ENCODE peak calls at places on chromosomes 2 and 18, in nine cellular contexts. One of them, this sample, is unnamed.

GRCh38 chr18:40962784-40963183 is 992.2 kb upstream of the PIK3C3 start:
- DNase-seq in nephron progenitor cell: no peak
- DNase-seq in endothelial cell of umbilical vein: peak; percentile 44
- DNase-seq in bronchial epithelial cell: peak; percentile 80
- DNase-seq in WTC11: no peak
- DNase-seq in fibroblast of mammary gland: peak; percentile 10
- DNase-seq in pancreas: no peak
- DNase-seq in mesothelial cell of epicardium: no peak
- DNase-seq in fibroblast of lung: peak; percentile 34
- DNase-seq in this sample: peak; percentile 12

GRCh38 chr2:145119225-145119624 is 599.3 kb upstream of the ZEB2 start:
- DNase-seq in nephron progenitor cell: no peak
- DNase-seq in endothelial cell of umbilical vein: no peak
- DNase-seq in bronchial epithelial cell: no peak
- DNase-seq in WTC11: no peak
- DNase-seq in fibroblast of mammary gland: no peak
- DNase-seq in pancreas: no peak
- DNase-seq in mesothelial cell of epicardium: no peak
- DNase-seq in fibroblast of lung: no peak
- DNase-seq in this sample: no peak

GRCh38 chr2:175154670-175155082 is 13.3 kb downstream of the ATF2 start:
- DNase-seq in nephron progenitor cell: no peak
- DNase-seq in endothelial cell of umbilical vein: no peak
- DNase-seq in bronchial epithelial cell: peak; percentile 93
- DNase-seq in WTC11: no peak
- DNase-seq in fibroblast of mammary gland: peak; percentile 75
- DNase-seq in pancreas: no peak
- DNase-seq in mesothelial cell of epicardium: no peak
- DNase-seq in fibroblast of lung: peak; percentile 89
- DNase-seq in this sample: peak; percentile 74

GRCh38 chr18:58334061-58334460 is 290.0 kb downstream of the NEDD4L start:
- DNase-seq in nephron progenitor cell: no peak
- DNase-seq in endothelial cell of umbilical vein: no peak
- DNase-seq in bronchial epithelial cell: no peak
- DNase-seq in WTC11: no peak
- DNase-seq in fibroblast of mammary gland: no peak
- DNase-seq in pancreas: no peak
- DNase-seq in mesothelial cell of epicardium: no peak
- DNase-seq in fibroblast of lung: no peak
- DNase-seq in this sample: no peak

GRCh38 chr2:217223222-217223930 is 363.5 kb upstream of the TNP1 start:
- DNase-seq in nephron progenitor cell: no peak
- DNase-seq in endothelial cell of umbilical vein: peak; percentile 90
- DNase-seq in bronchial epithelial cell: peak; percentile 98
- DNase-seq in WTC11: no peak
- DNase-seq in fibroblast of mammary gland: peak; percentile 94
- DNase-seq in pancreas: no peak
- DNase-seq in mesothelial cell of epicardium: no peak
- DNase-seq in fibroblast of lung: peak; percentile 98
- DNase-seq in this sample: peak; percentile 87

GRCh38 chr2:64204006-64204632 is 59.9 kb upstream of the PELI1 start:
- DNase-seq in nephron progenitor cell: no peak
- DNase-seq in endothelial cell of umbilical vein: peak; percentile 62
- DNase-seq in bronchial epithelial cell: peak; percentile 78
- DNase-seq in WTC11: no peak
- DNase-seq in fibroblast of mammary gland: peak; percentile 42
- DNase-seq in pancreas: no peak
- DNase-seq in mesothelial cell of epicardium: peak; percentile 42
- DNase-seq in fibroblast of lung: peak; percentile 29
- DNase-seq in this sample: peak; percentile 85

GRCh38 chr2:156619021-156619539 is 182.9 kb downstream of the GPD2 start:
- DNase-seq in nephron progenitor cell: no peak
- DNase-seq in endothelial cell of umbilical vein: no peak
- DNase-seq in bronchial epithelial cell: no peak
- DNase-seq in WTC11: no peak
- DNase-seq in fibroblast of mammary gland: no peak
- DNase-seq in pancreas: no peak
- DNase-seq in mesothelial cell of epicardium: no peak
- DNase-seq in fibroblast of lung: no peak
- DNase-seq in this sample: no peak

GRCh38 chr18:79952996-79953559 is 1.6 kb upstream of the SLC66A2 start:
- DNase-seq in nephron progenitor cell: no peak
- DNase-seq in endothelial cell of umbilical vein: no peak
- DNase-seq in bronchial epithelial cell: no peak
- DNase-seq in WTC11: peak; percentile 44
- DNase-seq in fibroblast of mammary gland: no peak
- DNase-seq in pancreas: no peak
- DNase-seq in mesothelial cell of epicardium: no peak
- DNase-seq in fibroblast of lung: no peak
- DNase-seq in this sample: no peak

GRCh38 chr18:67010916-67011315 is 407.0 kb upstream of the CDH19 start:
- DNase-seq in nephron progenitor cell: no peak
- DNase-seq in endothelial cell of umbilical vein: peak; percentile 44
- DNase-seq in bronchial epithelial cell: peak; percentile 92
- DNase-seq in WTC11: no peak
- DNase-seq in fibroblast of mammary gland: peak; percentile 9
- DNase-seq in pancreas: no peak
- DNase-seq in mesothelial cell of epicardium: no peak
- DNase-seq in fibroblast of lung: peak; percentile 63
- DNase-seq in this sample: peak; percentile 53

GRCh38 chr18:27378396-27379094 is 193.4 kb upstream of the CHST9 start:
- DNase-seq in nephron progenitor cell: peak; percentile 7
- DNase-seq in endothelial cell of umbilical vein: peak; percentile 3
- DNase-seq in bronchial epithelial cell: peak; percentile 97
- DNase-seq in WTC11: no peak
- DNase-seq in fibroblast of mammary gland: peak; percentile 61
- DNase-seq in pancreas: no peak
- DNase-seq in mesothelial cell of epicardium: no peak
- DNase-seq in fibroblast of lung: peak; percentile 92
- DNase-seq in this sample: no peak

GRCh38 chr2:119307419-119308140 is 59.1 kb downstream of the C2orf76 start:
- DNase-seq in nephron progenitor cell: no peak
- DNase-seq in endothelial cell of umbilical vein: peak; percentile 24
- DNase-seq in bronchial epithelial cell: no peak
- DNase-seq in WTC11: no peak
- DNase-seq in fibroblast of mammary gland: no peak
- DNase-seq in pancreas: no peak
- DNase-seq in mesothelial cell of epicardium: no peak
- DNase-seq in fibroblast of lung: no peak
- DNase-seq in this sample: no peak

GRCh38 chr2:53407363-53408080 is 360.1 kb upstream of the CHAC2 start:
- DNase-seq in nephron progenitor cell: no peak
- DNase-seq in endothelial cell of umbilical vein: no peak
- DNase-seq in bronchial epithelial cell: peak; percentile 85
- DNase-seq in WTC11: no peak
- DNase-seq in fibroblast of mammary gland: peak; percentile 28
- DNase-seq in pancreas: no peak
- DNase-seq in mesothelial cell of epicardium: no peak
- DNase-seq in fibroblast of lung: peak; percentile 46
- DNase-seq in this sample: no peak

GRCh38 chr2:170815746-170816498 is 765 bp upstream of the GAD1 start:
- DNase-seq in nephron progenitor cell: peak; percentile 89
- DNase-seq in endothelial cell of umbilical vein: peak; percentile 31
- DNase-seq in bronchial epithelial cell: peak; percentile 33
- DNase-seq in WTC11: peak; percentile 90
- DNase-seq in fibroblast of mammary gland: peak; percentile 45
- DNase-seq in pancreas: peak; percentile 84
- DNase-seq in mesothelial cell of epicardium: peak; percentile 89
- DNase-seq in fibroblast of lung: peak; percentile 35
- DNase-seq in this sample: peak; percentile 55

GRCh38 chr2:55493220-55493619 is 26.3 kb upstream of the CFAP36 start:
- DNase-seq in nephron progenitor cell: no peak
- DNase-seq in endothelial cell of umbilical vein: no peak
- DNase-seq in bronchial epithelial cell: peak; percentile 79
- DNase-seq in WTC11: no peak
- DNase-seq in fibroblast of mammary gland: peak; percentile 29
- DNase-seq in pancreas: no peak
- DNase-seq in mesothelial cell of epicardium: no peak
- DNase-seq in fibroblast of lung: no peak
- DNase-seq in this sample: peak; percentile 21

GRCh38 chr18:76490701-76491171 is 4.3 kb downstream of the ZNF516 start:
- DNase-seq in nephron progenitor cell: no peak
- DNase-seq in endothelial cell of umbilical vein: peak; percentile 24
- DNase-seq in bronchial epithelial cell: peak; percentile 41
- DNase-seq in WTC11: peak; percentile 50
- DNase-seq in fibroblast of mammary gland: peak; percentile 38
- DNase-seq in pancreas: peak; percentile 81
- DNase-seq in mesothelial cell of epicardium: peak; percentile 64
- DNase-seq in fibroblast of lung: peak; percentile 30
- DNase-seq in this sample: no peak

GRCh38 chr2:224869601-224870000 is 153.4 kb upstream of the CCDC195 start:
- DNase-seq in nephron progenitor cell: no peak
- DNase-seq in endothelial cell of umbilical vein: no peak
- DNase-seq in bronchial epithelial cell: peak; percentile 70
- DNase-seq in WTC11: no peak
- DNase-seq in fibroblast of mammary gland: peak; percentile 96
- DNase-seq in pancreas: no peak
- DNase-seq in mesothelial cell of epicardium: no peak
- DNase-seq in fibroblast of lung: peak; percentile 92
- DNase-seq in this sample: peak; percentile 94

GRCh38 chr2:187876554-187876953 is 322.3 kb upstream of the TFPI start:
- DNase-seq in nephron progenitor cell: no peak
- DNase-seq in endothelial cell of umbilical vein: peak; percentile 40
- DNase-seq in bronchial epithelial cell: no peak
- DNase-seq in WTC11: no peak
- DNase-seq in fibroblast of mammary gland: no peak
- DNase-seq in pancreas: no peak
- DNase-seq in mesothelial cell of epicardium: no peak
- DNase-seq in fibroblast of lung: peak; percentile 1
- DNase-seq in this sample: no peak

GRCh38 chr2:39665811-39666488 is at the start of gene TMEM178A:
- DNase-seq in nephron progenitor cell: peak; percentile 63
- DNase-seq in endothelial cell of umbilical vein: no peak
- DNase-seq in bronchial epithelial cell: no peak
- DNase-seq in WTC11: peak; percentile 55
- DNase-seq in fibroblast of mammary gland: no peak
- DNase-seq in pancreas: peak; percentile 66
- DNase-seq in mesothelial cell of epicardium: peak; percentile 51
- DNase-seq in fibroblast of lung: peak; percentile 22
- DNase-seq in this sample: no peak

GRCh38 chr2:105875241-105875640 is 130.5 kb downstream of the NCK2 start:
- DNase-seq in nephron progenitor cell: no peak
- DNase-seq in endothelial cell of umbilical vein: no peak
- DNase-seq in bronchial epithelial cell: no peak
- DNase-seq in WTC11: no peak
- DNase-seq in fibroblast of mammary gland: peak; percentile 7
- DNase-seq in pancreas: no peak
- DNase-seq in mesothelial cell of epicardium: no peak
- DNase-seq in fibroblast of lung: no peak
- DNase-seq in this sample: no peak

DNA sequence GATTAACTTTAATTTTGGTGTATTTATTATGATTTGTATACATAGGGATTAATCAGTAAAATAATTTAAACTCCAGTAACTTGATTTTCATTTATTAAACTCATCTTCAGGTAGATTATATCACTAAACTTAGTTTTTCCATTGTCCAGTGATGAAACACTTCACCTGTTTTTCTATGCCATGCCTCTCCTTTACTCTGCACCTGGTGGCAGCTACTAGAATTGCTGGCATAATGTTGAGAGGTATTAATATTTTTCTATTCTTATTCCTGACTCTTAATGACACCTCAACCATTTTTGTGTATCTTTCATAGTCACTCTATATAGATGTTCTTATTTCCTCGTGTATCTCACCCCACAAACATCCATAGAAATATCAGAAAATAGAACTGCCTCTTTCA is 940.3 kb upstream of the CRIM1 start:
- DNase-seq in nephron progenitor cell: no peak
- DNase-seq in endothelial cell of umbilical vein: no peak
- DNase-seq in bronchial epithelial cell: no peak
- DNase-seq in WTC11: no peak
- DNase-seq in fibroblast of mammary gland: no peak
- DNase-seq in pancreas: no peak
- DNase-seq in mesothelial cell of epicardium: no peak
- DNase-seq in fibroblast of lung: no peak
- DNase-seq in this sample: no peak
- TF ChIP-seq CTCF in nephron progenitor cell: peak; percentile 34
- TF ChIP-seq CTCF in endothelial cell of umbilical vein: peak; percentile 26
- TF ChIP-seq CTCF in bronchial epithelial cell: peak; percentile 10
- TF ChIP-seq CTCF in WTC11: no peak
- TF ChIP-seq CTCF in fibroblast of mammary gland: peak; percentile 7
- TF ChIP-seq CTCF in pancreas: peak; percentile 16
- TF ChIP-seq CTCF in mesothelial cell of epicardium: peak; percentile 43
- TF ChIP-seq CTCF in fibroblast of lung: no peak
- TF ChIP-seq CTCF in this sample: no peak

DNA sequence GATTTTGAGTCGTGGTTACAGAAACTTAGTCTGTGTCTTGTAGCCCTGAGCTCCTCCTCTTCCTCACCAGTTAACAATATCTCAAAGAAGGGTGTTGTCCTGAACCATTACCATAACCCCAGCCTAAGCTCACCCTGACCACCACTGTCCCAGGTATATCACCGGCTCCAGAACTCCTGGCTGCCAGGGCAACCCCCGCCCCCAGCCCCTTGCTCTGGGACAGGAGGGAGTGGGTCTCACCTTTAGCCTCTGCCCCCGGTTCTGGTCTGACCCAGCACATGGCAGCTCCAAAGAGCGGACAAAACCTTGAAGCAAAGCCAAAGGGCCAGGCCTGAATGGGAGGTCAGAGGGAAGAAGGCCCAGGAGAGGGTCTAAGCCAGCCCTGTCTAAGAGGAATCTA is 5.6 kb upstream of the PSMD1 start:
- DNase-seq in nephron progenitor cell: no peak
- DNase-seq in endothelial cell of umbilical vein: no peak
- DNase-seq in bronchial epithelial cell: no peak
- DNase-seq in WTC11: no peak
- DNase-seq in fibroblast of mammary gland: no peak
- DNase-seq in pancreas: no peak
- DNase-seq in mesothelial cell of epicardium: no peak
- DNase-seq in fibroblast of lung: no peak
- DNase-seq in this sample: no peak
- TF ChIP-seq CTCF in nephron progenitor cell: no peak
- TF ChIP-seq CTCF in endothelial cell of umbilical vein: no peak
- TF ChIP-seq CTCF in bronchial epithelial cell: no peak
- TF ChIP-seq CTCF in WTC11: no peak
- TF ChIP-seq CTCF in fibroblast of mammary gland: no peak
- TF ChIP-seq CTCF in pancreas: no peak
- TF ChIP-seq CTCF in mesothelial cell of epicardium: no peak
- TF ChIP-seq CTCF in fibroblast of lung: no peak
- TF ChIP-seq CTCF in this sample: no peak

GRCh38 chr2:25041307-25041927 is 459 bp upstream of the EFR3B start:
- DNase-seq in nephron progenitor cell: peak; percentile 67
- DNase-seq in endothelial cell of umbilical vein: peak; percentile 22
- DNase-seq in bronchial epithelial cell: peak; percentile 45
- DNase-seq in WTC11: peak; percentile 81
- DNase-seq in fibroblast of mammary gland: peak; percentile 31
- DNase-seq in pancreas: peak; percentile 73
- DNase-seq in mesothelial cell of epicardium: peak; percentile 73
- DNase-seq in fibroblast of lung: peak; percentile 46
- DNase-seq in this sample: peak; percentile 39
- TF ChIP-seq CTCF in nephron progenitor cell: peak; percentile 37
- TF ChIP-seq CTCF in endothelial cell of umbilical vein: peak; percentile 27
- TF ChIP-seq CTCF in bronchial epithelial cell: peak; percentile 47
- TF ChIP-seq CTCF in WTC11: no peak
- TF ChIP-seq CTCF in fibroblast of mammary gland: peak; percentile 15
- TF ChIP-seq CTCF in pancreas: no peak
- TF ChIP-seq CTCF in mesothelial cell of epicardium: peak; percentile 67
- TF ChIP-seq CTCF in fibroblast of lung: peak; percentile 22
- TF ChIP-seq CTCF in this sample: peak; percentile 40

DNA sequence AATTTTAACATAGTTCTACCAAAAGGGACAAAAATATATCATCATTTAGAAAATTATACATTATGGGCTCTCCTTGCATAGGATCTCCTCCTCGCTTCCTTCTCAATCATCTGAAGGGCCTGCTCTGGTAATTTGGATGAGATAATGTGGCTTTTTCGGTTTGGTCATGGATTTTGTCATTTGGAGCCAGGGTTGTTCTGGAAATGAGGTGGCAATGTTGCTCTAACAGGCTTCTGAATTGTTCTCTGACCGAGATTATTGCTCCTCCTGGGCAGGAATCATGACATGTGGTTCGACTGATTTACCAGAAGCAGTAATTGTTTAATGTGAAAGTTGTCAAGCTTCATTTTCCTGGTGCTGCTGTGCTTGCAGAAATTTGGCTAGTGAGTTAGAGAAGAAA is 194.7 kb upstream of the ERBB4 start:
- DNase-seq in nephron progenitor cell: no peak
- DNase-seq in endothelial cell of umbilical vein: no peak
- DNase-seq in bronchial epithelial cell: no peak
- DNase-seq in WTC11: no peak
- DNase-seq in fibroblast of mammary gland: no peak
- DNase-seq in pancreas: no peak
- DNase-seq in mesothelial cell of epicardium: no peak
- DNase-seq in fibroblast of lung: no peak
- DNase-seq in this sample: no peak
- TF ChIP-seq CTCF in nephron progenitor cell: no peak
- TF ChIP-seq CTCF in endothelial cell of umbilical vein: no peak
- TF ChIP-seq CTCF in bronchial epithelial cell: no peak
- TF ChIP-seq CTCF in WTC11: no peak
- TF ChIP-seq CTCF in fibroblast of mammary gland: no peak
- TF ChIP-seq CTCF in pancreas: no peak
- TF ChIP-seq CTCF in mesothelial cell of epicardium: no peak
- TF ChIP-seq CTCF in fibroblast of lung: no peak
- TF ChIP-seq CTCF in this sample: no peak

This sample was measured in cardiac fibroblast.